ENCODE peak calls at places on chromosomes 1 and 21, in six cellular contexts. W is H9, T is IMR-90, K is neuronal stem cell, N is mesenchymal stem cell, Z is H1. U is an unnamed sample.

GRCh38 chr1:205199090-205199930 is 12.2 kb downstream of the DSTYK start:
- DNase-seq in W (no peak), T (peak; percentile 70), K (no peak), N (no peak), Z (no peak), U (no peak)

GRCh38 chr1:99952522-99952921 is 17.3 kb upstream of the SLC35A3 start:
- DNase-seq in W (no peak), T (no peak), K (no peak), N (no peak), Z (no peak), U (no peak)

GRCh38 chr1:220159026-220159425 is 65.1 kb downstream of the IARS2 start:
- DNase-seq in W (no peak), T (no peak), K (no peak), N (no peak), Z (no peak), U (no peak)

GRCh38 chr1:199612976-199613774 is 414.3 kb upstream of the NR5A2 start:
- DNase-seq in W (no peak), T (peak; percentile 1), K (no peak), N (no peak), Z (no peak), U (peak; percentile 51)

GRCh38 chr21:42214081-42214750 is 4.7 kb upstream of the ABCG1 start:
- DNase-seq in W (no peak), T (no peak), K (no peak), N (no peak), Z (no peak), U (no peak)

GRCh38 chr1:162670928-162671663 is 38.8 kb downstream of the DDR2 start:
- DNase-seq in W (no peak), T (peak; percentile 77), K (no peak), N (peak; percentile 60), Z (no peak), U (no peak)

GRCh38 chr1:89198500-89199072 is at the start of gene GBP4:
- DNase-seq in W (peak; percentile 29), T (peak; percentile 3), K (no peak), N (peak; percentile 56), Z (no peak), U (peak; percentile 35)

GRCh38 chr1:208170252-208170651 is 73.9 kb downstream of the PLXNA2 start:
- DNase-seq in W (no peak), T (no peak), K (no peak), N (no peak), Z (no peak), U (no peak)

GRCh38 chr1:222769181-222769580 is 32.2 kb downstream of the FAM177B start:
- DNase-seq in W (no peak), T (no peak), K (no peak), N (no peak), Z (no peak), U (no peak)

GRCh38 chr1:205344010-205344808 is 12.5 kb downstream of the KLHDC8A start:
- DNase-seq in W (no peak), T (no peak), K (no peak), N (peak; percentile 30), Z (no peak), U (no peak)

GRCh38 chr1:50474859-50475809 is 51.9 kb upstream of the DMRTA2 start:
- DNase-seq in W (peak; percentile 75), T (peak; percentile 49), K (peak; percentile 11), N (no peak), Z (no peak), U (no peak)

GRCh38 chr1:67713071-67713806 is 28.2 kb downstream of the GADD45A start:
- DNase-seq in W (no peak), T (peak; percentile 91), K (no peak), N (peak; percentile 87), Z (no peak), U (no peak)

GRCh38 chr1:97192872-97193572 is 471.4 kb downstream of the PTBP2 start:
- DNase-seq in W (no peak), T (peak; percentile 99), K (no peak), N (peak; percentile 92), Z (no peak), U (peak; percentile 47)

GRCh38 chr1:71780681-71781080 is 501.7 kb downstream of the NEGR1 start:
- DNase-seq in W (no peak), T (peak; percentile 49), K (no peak), N (no peak), Z (no peak), U (peak; percentile 35)

GRCh38 chr1:237888143-237888542 is 2.6 kb downstream of the ZP4 start:
- DNase-seq in W (no peak), T (no peak), K (no peak), N (no peak), Z (no peak), U (no peak)

GRCh38 chr1:4585216-4585615 is 69.2 kb upstream of the AJAP1 start:
- DNase-seq in W (peak; percentile 80), T (no peak), K (peak; percentile 31), N (no peak), Z (no peak), U (no peak)

GRCh38 chr1:85357817-85358216 is 81.4 kb upstream of the BCL10 start:
- DNase-seq in W (no peak), T (no peak), K (no peak), N (no peak), Z (no peak), U (no peak)

GRCh38 chr1:208038303-208038702 is 127.4 kb upstream of the CD34 start:
- DNase-seq in W (no peak), T (no peak), K (no peak), N (no peak), Z (no peak), U (no peak)

GRCh38 chr1:91851130-91852010 is 34.6 kb downstream of the TGFBR3 start:
- DNase-seq in W (no peak), T (peak; percentile 89), K (no peak), N (peak; percentile 55), Z (no peak), U (no peak)

GRCh38 chr1:67888707-67889106 is 55.4 kb upstream of the GNG12 start:
- DNase-seq in W (peak; percentile 34), T (peak; percentile 63), K (peak; percentile 31), N (peak; percentile 71), Z (no peak), U (peak; percentile 3)

GRCh38 chr1:3215198-3216045 is 146.4 kb downstream of the PRDM16 start:
- DNase-seq in W (no peak), T (no peak), K (no peak), N (no peak), Z (no peak), U (no peak)

GRCh38 chr1:228555074-228555989 is 68.2 kb downstream of the RNF187 start:
- DNase-seq in W (no peak), T (no peak), K (no peak), N (no peak), Z (no peak), U (peak; percentile 62)

GRCh38 chr1:183163311-183163710 is 22.8 kb upstream of the LAMC2 start:
- DNase-seq in W (no peak), T (peak; percentile 95), K (no peak), N (peak; percentile 68), Z (no peak), U (peak; percentile 28)

GRCh38 chr1:19044471-19044870 is 88.0 kb upstream of the IFFO2 start:
- DNase-seq in W (peak; percentile 26), T (no peak), K (no peak), N (no peak), Z (no peak), U (no peak)

GRCh38 chr1:88983791-88984552 is 8.5 kb downstream of the KYAT3 start:
- DNase-seq in W (no peak), T (peak; percentile 69), K (peak; percentile 15), N (peak; percentile 83), Z (no peak), U (peak; percentile 97)

DNA sequence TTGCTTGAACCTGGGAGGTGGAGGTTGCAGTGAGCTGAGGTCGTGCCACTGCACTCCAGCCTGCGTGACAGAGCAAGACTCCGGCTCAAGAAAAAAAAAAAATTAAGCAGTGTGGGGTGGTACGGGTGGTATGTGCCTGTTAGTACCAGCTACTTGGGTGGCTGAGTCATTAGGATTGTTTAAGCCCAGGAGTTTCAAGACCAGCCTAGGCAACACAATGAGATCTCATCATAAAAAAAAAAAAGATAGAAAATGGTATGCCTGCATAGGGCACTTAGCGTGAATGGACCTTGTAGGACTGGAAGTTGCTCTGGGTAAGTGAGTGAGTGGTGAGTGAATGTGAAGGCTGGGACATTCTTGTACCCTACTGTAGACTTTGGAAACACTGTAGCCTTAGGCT is 37.0 kb downstream of the TBCE start:
- DNase-seq in W (no peak), T (no peak), K (no peak), N (peak; percentile 62), Z (no peak), U (peak; percentile 75)
- H4K91ac ChIP-seq in W (no peak overlapping the region), T (no peak overlapping the region), K (no peak overlapping the region), N (no peak overlapping the region), Z (no peak overlapping the region), U (no peak overlapping the region)

DNA sequence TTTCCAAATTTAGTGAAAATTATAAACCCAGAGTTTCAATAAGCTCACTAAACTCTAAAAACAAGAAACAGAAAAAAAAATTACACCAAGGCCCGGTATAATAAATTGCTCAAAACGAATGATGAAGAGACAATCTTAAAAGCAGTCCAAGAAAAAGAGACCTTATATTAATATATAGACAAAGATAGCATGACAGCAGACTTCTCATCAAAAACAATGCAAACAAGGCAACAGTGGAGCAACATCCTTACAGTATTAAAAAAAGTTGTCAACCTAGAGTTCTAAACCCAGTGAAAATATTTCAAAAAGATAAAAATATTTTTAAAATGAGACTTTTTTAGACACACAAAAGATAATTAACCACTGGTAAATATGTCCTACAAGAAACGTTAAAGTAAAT is 46.7 kb downstream of the KIFAP3 start:
- DNase-seq in W (no peak), T (no peak), K (no peak), N (peak; percentile 2), Z (no peak), U (no peak)
- H4K91ac ChIP-seq in W (no peak overlapping the region), T (no peak overlapping the region), K (no peak overlapping the region), N (no peak overlapping the region), Z (no peak overlapping the region), U (no peak overlapping the region)

GRCh38 chr1:40880813-40881549 is 18.8 kb upstream of the CITED4 start:
- DNase-seq in W (no peak), T (no peak), K (no peak), N (no peak), Z (no peak), U (no peak)
- H4K91ac ChIP-seq in W (no peak overlapping the region), T (no peak overlapping the region), K (no peak overlapping the region), N (peak overlapping the region; percentile 15), Z (no peak overlapping the region), U (no peak overlapping the region)

GRCh38 chr21:45146301-45146700 is 71.9 kb downstream of the ADARB1 start:
- DNase-seq in W (no peak), T (no peak), K (no peak), N (no peak), Z (no peak), U (no peak)
- H4K91ac ChIP-seq in W (no peak overlapping the region), T (no peak overlapping the region), K (no peak overlapping the region), N (no peak overlapping the region), Z (no peak overlapping the region), U (no peak overlapping the region)

GRCh38 chr1:62084304-62084905 is 110.2 kb upstream of the L1TD1 start:
- DNase-seq in W (no peak), T (no peak), K (no peak), N (no peak), Z (no peak), U (no peak)
- H4K91ac ChIP-seq in W (no peak overlapping the region), T (no peak overlapping the region), K (no peak overlapping the region), N (no peak overlapping the region), Z (no peak overlapping the region), U (no peak overlapping the region)

GRCh38 chr1:156760796-156761104 is 6.6 kb upstream of the PRCC start:
- DNase-seq in W (no peak), T (no peak), K (no peak), N (no peak), Z (no peak), U (no peak)
- H4K91ac ChIP-seq in W (no peak overlapping the region), T (no peak overlapping the region), K (no peak overlapping the region), N (no peak overlapping the region), Z (no peak overlapping the region), U (no peak overlapping the region)

U was measured in trophoblast cell.